ENCODE peak calls at places on chromosomes 6 and 20, in five cellular contexts. H is endodermal cell; V is effector memory CD4-positive, alpha-beta T cell; R is uterus; T is heart right ventricle. A is an unnamed sample.

GRCh38 chr6:134787261-134787871 is 162.5 kb downstream of the ALDH8A1 start:
- DNase-seq in T (no peak), R (no peak), H (no peak), V (no peak), A (no peak)

GRCh38 chr6:129659590-129660345 is 50.2 kb downstream of the ARHGAP18 start:
- DNase-seq in V (no peak), R (no peak), H (no peak), T (peak; percentile 44), A (peak; percentile 88)

GRCh38 chr20:20614391-20614790 is 98.1 kb downstream of the RALGAPA2 start:
- DNase-seq in H (no peak), V (no peak), T (no peak), R (no peak), A (no peak)

GRCh38 chr6:6694825-6695710 is 106.5 kb downstream of the LY86 start:
- DNase-seq in H (peak; percentile 77), T (peak; percentile 61), V (no peak), R (no peak), A (no peak)

GRCh38 chr6:48615041-48615440 is 504.0 kb upstream of the PTCHD4 start:
- DNase-seq in R (no peak), H (no peak), T (no peak), V (no peak), A (no peak)

GRCh38 chr20:34220581-34220980 is 20.6 kb upstream of the ASIP start:
- DNase-seq in V (no peak), H (no peak), R (no peak), T (no peak), A (no peak)

GRCh38 chr6:34143884-34144580 is 1.9 kb downstream of the GRM4 start:
- DNase-seq in H (peak; percentile 95), V (peak; percentile 14), T (no peak), R (peak; percentile 30), A (no peak)

GRCh38 chr6:105940990-105941389 is 145.1 kb upstream of the PRDM1 start:
- DNase-seq in V (no peak), R (no peak), T (no peak), H (no peak), A (no peak)

GRCh38 chr6:137840252-137840651 is 26.8 kb upstream of the TNFAIP3 start:
- DNase-seq in V (no peak), T (no peak), R (no peak), H (no peak), A (no peak)

GRCh38 chr20:52564594-52564993 is 373.0 kb upstream of the ZFP64 start:
- DNase-seq in R (no peak), V (no peak), H (no peak), T (no peak), A (no peak)

GRCh38 chr20:64044484-64045247 is 4.8 kb downstream of the SOX18 start:
- DNase-seq in T (peak; percentile 64), V (no peak), R (no peak), H (peak; percentile 62), A (no peak)

GRCh38 chr6:161536141-161536735 is 262.4 kb upstream of the AGPAT4 start:
- DNase-seq in H (no peak), V (no peak), T (no peak), R (no peak), A (no peak)

GRCh38 chr6:53536561-53536960 is 8.3 kb downstream of the GCLC start:
- DNase-seq in V (no peak), T (no peak), H (no peak), R (no peak), A (no peak)

GRCh38 chr6:69624944-69625343 is 171.9 kb downstream of the LMBRD1 start:
- DNase-seq in H (no peak), T (no peak), V (no peak), R (no peak), A (no peak)

GRCh38 chr20:57840066-57840465 is 130.3 kb upstream of the PMEPA1 start:
- DNase-seq in R (no peak), T (no peak), H (no peak), V (no peak), A (no peak)

GRCh38 chr6:33252758-33253157 is 18.9 kb downstream of the VPS52 start:
- DNase-seq in T (no peak), R (no peak), V (no peak), H (no peak), A (no peak)

GRCh38 chr6:70507166-70507565 is 59.6 kb upstream of the SDHAF4 start:
- DNase-seq in V (no peak), R (no peak), H (no peak), T (no peak), A (no peak)

GRCh38 chr6:23533954-23534725 is 591.9 kb upstream of the NRSN1 start:
- DNase-seq in V (no peak), H (no peak), R (no peak), T (no peak), A (no peak)

GRCh38 chr20:17796096-17796563 is 96.4 kb downstream of the BANF2 start:
- DNase-seq in T (peak; percentile 39), R (peak; percentile 66), H (no peak), V (no peak), A (peak; percentile 71)

GRCh38 chr6:107708435-107708834 is 115.7 kb downstream of the SCML4 start:
- DNase-seq in H (peak; percentile 28), R (no peak), T (no peak), V (no peak), A (no peak)

GRCh38 chr6:161292650-161293281 is 18.9 kb upstream of the AGPAT4 start:
- DNase-seq in H (no peak), R (no peak), V (no peak), T (no peak), A (no peak)

GRCh38 chr6:43668151-43669028 is 19.2 kb downstream of the MRPS18A start:
- DNase-seq in T (peak; percentile 57), V (no peak), R (peak; percentile 44), H (peak; percentile 92), A (peak; percentile 76)

GRCh38 chr6:9233686-9234085 is 798.3 kb upstream of the SLC35B3 start:
- DNase-seq in R (no peak), H (no peak), T (no peak), V (no peak), A (no peak)

GRCh38 chr6:18221288-18221615 is 43.1 kb downstream of the DEK start:
- DNase-seq in T (no peak), H (no peak), V (no peak), R (no peak), A (no peak)

GRCh38 chr20:9185511-9185910 is 116.6 kb downstream of the PLCB4 start:
- DNase-seq in H (peak; percentile 51), R (no peak), T (no peak), V (no peak), A (no peak)

GRCh38 chr6:35534396-35535170 is 21.9 kb upstream of the TULP1 start:
- DNase-seq in R (peak; percentile 23), H (peak; percentile 67), V (no peak), T (no peak), A (no peak)

DNA sequence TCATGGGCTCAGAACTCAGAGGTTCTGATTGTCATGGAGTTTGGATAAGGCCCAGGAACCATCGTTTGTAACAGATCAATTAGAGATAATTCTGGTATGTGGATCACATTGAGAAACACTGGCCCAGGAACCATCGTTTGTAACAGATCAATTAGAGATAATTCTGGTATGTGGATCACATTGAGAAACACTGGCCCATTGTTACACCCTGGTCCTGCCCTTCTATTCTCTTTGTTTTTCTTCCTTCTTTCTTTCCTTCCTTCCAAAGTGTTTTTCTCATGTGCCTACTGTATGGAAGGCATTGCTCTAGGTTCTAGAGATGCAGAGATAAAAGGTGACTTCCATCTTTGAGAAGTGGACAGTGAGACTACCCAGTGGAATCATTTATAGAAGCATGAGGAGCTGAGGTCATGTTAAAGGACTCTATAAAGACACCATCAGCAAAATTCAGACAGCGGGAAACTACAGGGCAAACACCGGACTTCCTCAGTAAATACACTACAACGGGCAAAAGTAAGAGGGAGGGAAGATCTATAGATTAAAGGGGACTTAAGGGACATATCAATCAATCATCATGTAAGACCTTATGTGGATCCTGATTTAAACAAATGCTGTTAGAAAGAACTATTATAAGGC is 153.8 kb downstream of the UNC5CL start:
- DNase-seq in T (no peak), H (no peak), V (no peak), R (no peak), A (no peak)
- H3K4me1 ChIP-seq in T (no peaks in the 10 kb centered on the region), H (peaks cover 5% of the 10 kb centered on the region), V (no peaks in the 10 kb centered on the region), R (no peaks in the 10 kb centered on the region), A (no peaks in the 10 kb centered on the region)

GRCh38 chr6:142843344-142843743 is 101.6 kb downstream of the HIVEP2 start:
- DNase-seq in T (no peak), H (no peak), V (no peak), R (no peak), A (no peak)

GRCh38 chr6:142839686-142840040 is 105.3 kb downstream of the HIVEP2 start:
- DNase-seq in H (no peak), R (no peak), T (no peak), V (no peak), A (no peak)

GRCh38 chr6:142844065-142844755 is 100.8 kb downstream of the HIVEP2 start:
- DNase-seq in R (no peak), V (no peak), H (no peak), T (no peak), A (no peak)

GRCh38 chr6:142842423-142843261 is 102.3 kb downstream of the HIVEP2 start:
- DNase-seq in T (no peak), V (peak; percentile 28), R (no peak), H (no peak), A (no peak)

DNA sequence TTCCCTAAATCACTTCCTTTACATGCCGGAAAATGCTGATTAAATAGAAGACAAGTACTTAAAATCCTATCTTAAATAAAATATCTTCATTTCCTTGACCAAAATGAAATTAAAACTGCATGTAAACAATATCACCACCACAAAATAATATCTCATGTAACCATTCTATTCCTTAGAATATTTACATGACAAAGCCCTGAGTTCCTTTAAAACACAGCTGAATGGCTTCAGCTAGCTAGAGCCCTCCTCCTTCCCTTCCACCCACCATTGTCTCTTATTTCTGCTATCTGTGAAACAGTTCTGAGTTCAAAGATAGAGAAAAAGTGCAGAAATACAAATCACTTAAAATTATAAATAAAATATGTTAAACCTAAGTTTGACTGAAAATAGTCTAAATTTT is 103.1 kb downstream of the HIVEP2 start:
- DNase-seq in R (no peak), T (no peak), H (no peak), V (no peak), A (no peak)
- H3K4me1 ChIP-seq in R (peaks cover 4% of the 10 kb centered on the region), T (peaks cover 17% of the 10 kb centered on the region), H (peaks cover 11% of the 10 kb centered on the region), V (peaks cover 52% of the 10 kb centered on the region), A (peaks cover 67% of the 10 kb centered on the region)

DNA sequence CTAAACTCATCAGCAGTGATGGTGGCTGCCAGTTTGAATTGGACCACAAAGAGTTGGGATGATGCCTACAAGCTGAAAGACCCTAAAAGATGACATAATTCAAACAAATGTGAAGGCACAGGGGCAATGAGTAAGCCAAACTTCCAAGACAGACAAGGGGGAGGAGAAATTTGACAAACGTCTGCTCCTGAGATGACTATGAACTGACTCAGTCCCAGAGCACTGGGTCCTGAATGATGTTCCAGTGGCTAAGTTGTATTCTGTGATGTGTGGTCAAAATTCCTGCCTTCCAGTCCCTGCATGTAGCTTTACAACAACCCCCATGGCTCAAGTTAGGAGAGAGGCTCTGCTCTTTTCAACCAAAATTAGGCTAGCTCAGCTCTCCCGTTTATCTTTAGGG is 86.1 kb upstream of the SIRPA start:
- DNase-seq in T (no peak), R (no peak), V (no peak), H (no peak), A (peak; percentile 18)
- H3K4me1 ChIP-seq in T (peaks cover 15% of the 10 kb centered on the region), R (no peaks in the 10 kb centered on the region), V (no peaks in the 10 kb centered on the region), H (no peaks in the 10 kb centered on the region), A (peaks cover 4% of the 10 kb centered on the region)

DNA sequence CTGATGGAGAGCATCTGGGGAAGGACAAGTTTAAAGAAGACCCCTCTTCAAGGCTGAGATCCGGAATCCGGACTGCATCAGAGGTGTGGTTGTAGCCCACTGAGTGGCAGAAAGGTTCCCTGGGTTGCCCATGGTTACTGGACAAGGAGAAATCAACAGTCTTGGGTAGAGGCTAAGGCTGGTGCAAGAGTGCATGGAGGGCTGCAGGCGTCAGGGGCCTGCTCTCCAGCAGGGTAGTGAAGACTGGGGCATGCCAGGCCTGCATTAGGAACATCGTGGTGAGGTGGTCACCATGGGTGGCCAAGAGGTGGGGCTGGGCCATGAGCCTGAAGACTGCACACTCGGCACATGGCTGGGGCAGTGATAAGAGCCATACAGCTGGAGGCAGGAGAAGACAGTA is 91.2 kb downstream of the RNF182 start:
- DNase-seq in H (no peak), T (no peak), R (no peak), V (no peak), A (no peak)
- H3K4me1 ChIP-seq in H (no peaks in the 10 kb centered on the region), T (no peaks in the 10 kb centered on the region), R (no peaks in the 10 kb centered on the region), V (no peaks in the 10 kb centered on the region), A (no peaks in the 10 kb centered on the region)